ENCODE peak calls at places on chromosomes 12 and 14, in five cellular contexts. H is HL-60, L is pancreas, P is GM06990, Q is AG04449. W is an unnamed sample.

GRCh38 chr12:10392394-10392930 is 2.6 kb upstream of the KLRK1 start:
- DNase-seq in P (peak), L (no peak), Q (no peak), H (peak), W (peak)

GRCh38 chr14:99817331-99817730 is 24.1 kb downstream of the EML1 start:
- DNase-seq in Q (no peak), H (no peak), P (no peak), L (no peak), W (no peak)

GRCh38 chr14:104751539-104752337 is 1.2 kb upstream of the SIVA1 start:
- DNase-seq in L (peak), H (peak), Q (no peak), P (no peak), W (no peak)

GRCh38 chr14:35758523-35759129 is 50.5 kb downstream of the RALGAPA1 start:
- DNase-seq in P (no peak), L (no peak), Q (no peak), H (no peak), W (no peak)

GRCh38 chr12:116928504-116928903 is 17.8 kb downstream of the FBXW8 start:
- DNase-seq in Q (no peak), P (no peak), H (no peak), L (no peak), W (no peak)

GRCh38 chr14:42665083-42665482 is 1058.4 kb downstream of the LRFN5 start:
- DNase-seq in L (no peak), H (no peak), Q (no peak), P (no peak), W (no peak)

GRCh38 chr12:53414756-53415417 is 8.8 kb upstream of the AMHR2 start:
- DNase-seq in L (no peak), Q (no peak), P (no peak), H (no peak), W (no peak)

GRCh38 chr14:60133487-60133886 is 31.7 kb downstream of the DHRS7 start:
- DNase-seq in Q (no peak), P (no peak), H (no peak), L (no peak), W (no peak)

DNA sequence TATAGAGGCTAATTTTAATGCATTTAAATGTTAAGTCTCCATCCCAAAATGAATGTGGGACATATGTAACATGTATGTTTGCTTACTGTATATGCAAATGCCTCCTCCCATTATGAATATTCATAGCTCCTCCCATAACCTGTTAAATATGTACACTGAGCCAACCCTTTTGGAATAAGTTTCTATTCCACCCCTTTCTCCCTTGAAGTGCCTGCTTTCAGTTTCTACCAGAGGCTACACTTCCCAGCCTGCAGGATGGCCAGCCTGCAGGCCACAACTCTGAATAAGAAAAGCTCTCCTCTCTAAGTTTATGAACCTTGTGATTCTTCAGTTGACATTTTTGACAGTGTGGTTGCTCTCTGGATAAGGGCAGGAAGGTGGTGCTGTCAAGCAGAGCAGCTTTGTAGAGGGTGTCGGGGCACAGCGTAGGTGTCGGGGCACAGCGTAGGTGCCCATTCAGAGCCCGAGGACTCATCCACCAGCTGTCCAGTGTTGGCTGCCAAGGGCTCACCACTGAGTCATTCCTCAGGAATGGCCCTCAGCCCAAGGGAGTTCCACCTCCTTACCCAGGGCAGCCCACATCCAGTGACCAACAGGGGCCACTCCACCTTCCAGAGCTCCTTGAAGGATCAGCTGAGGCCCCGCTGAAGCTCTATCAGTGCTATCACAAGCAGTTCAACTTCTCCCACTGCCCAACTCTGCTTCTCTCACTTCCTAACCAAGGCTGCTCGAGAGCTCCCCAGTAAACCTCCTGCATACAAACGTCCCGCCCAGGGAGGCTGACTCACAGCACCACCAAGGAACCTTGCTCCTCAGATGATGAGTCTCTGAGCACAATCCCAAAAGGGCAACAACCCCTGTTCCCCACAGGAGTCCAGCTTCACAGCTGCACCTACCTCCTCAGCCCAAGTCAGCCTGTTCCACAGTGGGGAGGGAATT is 31.4 kb downstream of the VWF start:
- DNase-seq in L (no peak), H (no peak), Q (no peak), P (no peak), W (no peak)
- H3K4me3 ChIP-seq in L (no peak), H (no peak), Q (no peak), P (no peak), W (no peak)

GRCh38 chr14:68787235-68787727 is 5.6 kb downstream of the ZFP36L1 start:
- DNase-seq in Q (no peak), H (no peak), P (no peak), L (peak), W (no peak)

GRCh38 chr14:68788275-68789001 is 4.4 kb downstream of the ZFP36L1 start:
- DNase-seq in P (no peak), H (no peak), L (no peak), Q (no peak), W (no peak)

GRCh38 chr14:68789798-68790655 is 2.8 kb downstream of the ZFP36L1 start:
- DNase-seq in L (peak), Q (no peak), P (peak), H (no peak), W (no peak)

GRCh38 chr14:68790656-68791077 is 2.2 kb downstream of the ZFP36L1 start:
- DNase-seq in Q (no peak), L (no peak), H (no peak), P (peak), W (no peak)

DNA sequence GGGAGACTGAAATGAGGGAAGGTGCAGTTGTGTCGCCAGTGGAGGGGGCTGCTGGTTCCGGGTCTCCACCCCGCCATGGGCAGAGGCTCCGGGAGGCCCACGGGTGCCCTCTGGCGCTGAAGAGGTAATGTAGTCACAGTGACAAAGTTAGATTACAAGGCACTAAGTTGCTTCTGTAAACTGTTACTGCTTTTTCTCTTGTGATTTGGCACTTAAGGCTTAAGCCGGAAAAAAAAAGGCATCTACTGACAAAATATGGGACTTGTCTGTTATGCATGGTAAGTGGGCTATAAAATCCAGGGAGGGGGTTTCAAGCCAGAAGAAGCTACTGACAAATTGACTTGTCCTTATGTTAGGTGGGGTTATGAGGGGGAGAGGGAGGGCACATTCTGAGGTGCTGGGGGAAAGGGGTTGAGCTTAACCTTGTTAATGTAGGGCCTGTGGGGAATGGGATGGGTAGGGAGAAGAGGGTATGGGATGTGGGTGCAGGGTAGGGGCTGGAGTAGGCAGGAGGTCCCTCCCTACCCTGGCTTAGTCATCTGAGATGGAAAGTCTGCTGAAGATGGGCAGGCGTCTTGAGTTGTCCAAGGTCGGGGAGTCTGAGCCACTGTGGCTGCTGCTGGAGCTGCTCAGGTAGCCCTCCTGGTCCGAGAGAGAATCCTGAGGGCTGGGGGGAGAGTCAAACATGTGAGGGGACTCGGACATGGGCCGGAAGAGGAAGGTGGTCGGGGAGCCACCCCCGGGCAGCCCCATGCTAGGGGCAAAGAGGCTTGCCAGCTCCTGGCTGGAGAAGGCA is 3.7 kb downstream of the ZFP36L1 start:
- DNase-seq in L (peak), Q (no peak), H (peak), P (peak), W (no peak)
- H3K4me3 ChIP-seq in L (peak), Q (peak), H (no peak), P (peak), W (peak)

GRCh38 chr14:21749306-21749868 is 75.8 kb upstream of the OR4E1 start:
- DNase-seq in Q (no peak), H (no peak), L (no peak), P (no peak), W (no peak)
- H3K4me3 ChIP-seq in Q (no peak), H (no peak), L (no peak), P (no peak), W (no peak)

GRCh38 chr14:52692248-52692962 is 3.0 kb downstream of the ERO1A start:
- DNase-seq in H (peak), Q (no peak), L (no peak), P (no peak), W (peak)

GRCh38 chr14:52695481-52696091 is at the start of gene ERO1A:
- DNase-seq in P (peak), L (peak), Q (no peak), H (peak), W (peak)

GRCh38 chr14:52694761-52695480 is 437 bp downstream of the ERO1A start:
- DNase-seq in P (no peak), L (peak), H (peak), Q (no peak), W (peak)

GRCh38 chr14:52693004-52693403 is 2.4 kb downstream of the ERO1A start:
- DNase-seq in Q (no peak), H (no peak), L (no peak), P (no peak), W (no peak)

GRCh38 chr14:52693532-52693931 is 1.8 kb downstream of the ERO1A start:
- DNase-seq in P (no peak), H (no peak), Q (no peak), L (no peak), W (no peak)
- H3K4me3 ChIP-seq in P (no peak), H (no peak), Q (no peak), L (no peak), W (peak)